ENCODE peak calls at places on chromosomes 1 and 21, in seven cellular contexts. One of them, this sample, is unnamed.
A peak's percentile ranks its signal among the peaks of the same experiment; 100 is the strongest.

GRCh38 chr1:30645807-30646206 is 77.6 kb downstream of the MATN1 start:
- DNase-seq in skeletal muscle cell: no peak
- DNase-seq in fibroblast of pulmonary artery: no peak
- DNase-seq in cardiac fibroblast: peak; percentile 51
- DNase-seq in OCI-LY7: no peak
- DNase-seq in fibroblast of lung: no peak
- DNase-seq in BJ: no peak
- DNase-seq in this sample: peak; percentile 10

GRCh38 chr1:207672525-207673130 is 27.7 kb downstream of the CR1L start:
- DNase-seq in fibroblast of pulmonary artery: peak; percentile 37
- DNase-seq in BJ: no peak
- DNase-seq in OCI-LY7: peak; percentile 31
- DNase-seq in skeletal muscle cell: peak; percentile 9
- DNase-seq in cardiac fibroblast: peak; percentile 55
- DNase-seq in fibroblast of lung: peak; percentile 57
- DNase-seq in this sample: no peak

GRCh38 chr1:31699341-31699891 is 4.4 kb downstream of the COL16A1 start:
- DNase-seq in OCI-LY7: peak; percentile 24
- DNase-seq in fibroblast of lung: no peak
- DNase-seq in BJ: no peak
- DNase-seq in skeletal muscle cell: no peak
- DNase-seq in fibroblast of pulmonary artery: no peak
- DNase-seq in cardiac fibroblast: no peak
- DNase-seq in this sample: no peak

GRCh38 chr1:67053535-67053784 is 488 bp downstream of the SLC35D1 start:
- DNase-seq in BJ: no peak
- DNase-seq in OCI-LY7: no peak
- DNase-seq in skeletal muscle cell: no peak
- DNase-seq in fibroblast of lung: no peak
- DNase-seq in cardiac fibroblast: no peak
- DNase-seq in fibroblast of pulmonary artery: no peak
- DNase-seq in this sample: no peak

GRCh38 chr1:182003953-182004586 is 57.4 kb downstream of the ZNF648 start:
- DNase-seq in skeletal muscle cell: no peak
- DNase-seq in fibroblast of pulmonary artery: no peak
- DNase-seq in fibroblast of lung: no peak
- DNase-seq in BJ: no peak
- DNase-seq in OCI-LY7: no peak
- DNase-seq in cardiac fibroblast: no peak
- DNase-seq in this sample: no peak

GRCh38 chr1:44696789-44697188 is 22.3 kb downstream of the ARMH1 start:
- DNase-seq in OCI-LY7: peak; percentile 73
- DNase-seq in BJ: no peak
- DNase-seq in fibroblast of pulmonary artery: no peak
- DNase-seq in fibroblast of lung: no peak
- DNase-seq in cardiac fibroblast: no peak
- DNase-seq in skeletal muscle cell: no peak
- DNase-seq in this sample: no peak

GRCh38 chr21:35995522-35996088 is 64.7 kb downstream of the SETD4 start:
- DNase-seq in cardiac fibroblast: no peak
- DNase-seq in fibroblast of lung: no peak
- DNase-seq in fibroblast of pulmonary artery: no peak
- DNase-seq in BJ: no peak
- DNase-seq in OCI-LY7: no peak
- DNase-seq in skeletal muscle cell: no peak
- DNase-seq in this sample: no peak

GRCh38 chr1:2494323-2494693 is 18.2 kb downstream of the PLCH2 start:
- DNase-seq in fibroblast of pulmonary artery: peak; percentile 24
- DNase-seq in cardiac fibroblast: peak; percentile 46
- DNase-seq in OCI-LY7: peak; percentile 43
- DNase-seq in fibroblast of lung: peak; percentile 52
- DNase-seq in BJ: peak; percentile 71
- DNase-seq in skeletal muscle cell: peak; percentile 63
- DNase-seq in this sample: peak; percentile 6

GRCh38 chr1:24830680-24831272 is 85.5 kb downstream of the CLIC4 start:
- DNase-seq in fibroblast of lung: peak; percentile 89
- DNase-seq in skeletal muscle cell: peak; percentile 39
- DNase-seq in OCI-LY7: peak; percentile 69
- DNase-seq in cardiac fibroblast: peak; percentile 84
- DNase-seq in fibroblast of pulmonary artery: peak; percentile 89
- DNase-seq in BJ: peak; percentile 20
- DNase-seq in this sample: peak; percentile 16

GRCh38 chr1:89542345-89542744 is 17.7 kb downstream of the LRRC8B start:
- DNase-seq in OCI-LY7: no peak
- DNase-seq in BJ: no peak
- DNase-seq in cardiac fibroblast: no peak
- DNase-seq in fibroblast of lung: no peak
- DNase-seq in fibroblast of pulmonary artery: no peak
- DNase-seq in skeletal muscle cell: no peak
- DNase-seq in this sample: no peak

GRCh38 chr1:211895126-211895759 is 64.7 kb upstream of the LPGAT1 start:
- DNase-seq in OCI-LY7: no peak
- DNase-seq in BJ: no peak
- DNase-seq in skeletal muscle cell: no peak
- DNase-seq in cardiac fibroblast: no peak
- DNase-seq in fibroblast of pulmonary artery: no peak
- DNase-seq in fibroblast of lung: no peak
- DNase-seq in this sample: no peak

GRCh38 chr1:183198463-183198862 is 12.4 kb downstream of the LAMC2 start:
- DNase-seq in skeletal muscle cell: peak; percentile 91
- DNase-seq in fibroblast of pulmonary artery: peak; percentile 91
- DNase-seq in BJ: no peak
- DNase-seq in OCI-LY7: no peak
- DNase-seq in cardiac fibroblast: peak; percentile 86
- DNase-seq in fibroblast of lung: peak; percentile 48
- DNase-seq in this sample: peak; percentile 91

GRCh38 chr1:210237514-210237913 is 4.9 kb downstream of the SERTAD4 start:
- DNase-seq in fibroblast of lung: peak; percentile 57
- DNase-seq in cardiac fibroblast: peak; percentile 17
- DNase-seq in skeletal muscle cell: no peak
- DNase-seq in OCI-LY7: no peak
- DNase-seq in fibroblast of pulmonary artery: peak; percentile 31
- DNase-seq in BJ: no peak
- DNase-seq in this sample: no peak

GRCh38 chr1:160742428-160743127 is 3.5 kb downstream of the SLAMF7 start:
- DNase-seq in fibroblast of lung: no peak
- DNase-seq in cardiac fibroblast: no peak
- DNase-seq in OCI-LY7: no peak
- DNase-seq in fibroblast of pulmonary artery: no peak
- DNase-seq in BJ: no peak
- DNase-seq in skeletal muscle cell: no peak
- DNase-seq in this sample: no peak

GRCh38 chr1:91699339-91699970 is 186.5 kb downstream of the TGFBR3 start:
- DNase-seq in BJ: peak; percentile 83
- DNase-seq in fibroblast of lung: peak; percentile 74
- DNase-seq in fibroblast of pulmonary artery: peak; percentile 65
- DNase-seq in skeletal muscle cell: peak; percentile 70
- DNase-seq in cardiac fibroblast: peak; percentile 89
- DNase-seq in OCI-LY7: no peak
- DNase-seq in this sample: no peak

GRCh38 chr1:169711469-169712308 is at the start of gene SELL:
- DNase-seq in fibroblast of lung: peak; percentile 72
- DNase-seq in skeletal muscle cell: peak; percentile 22
- DNase-seq in cardiac fibroblast: peak; percentile 86
- DNase-seq in OCI-LY7: peak; percentile 83
- DNase-seq in BJ: peak; percentile 3
- DNase-seq in fibroblast of pulmonary artery: peak; percentile 91
- DNase-seq in this sample: peak; percentile 37

GRCh38 chr1:221816899-221817298 is 75.0 kb upstream of the DUSP10 start:
- DNase-seq in skeletal muscle cell: peak; percentile 93
- DNase-seq in fibroblast of lung: peak; percentile 82
- DNase-seq in OCI-LY7: no peak
- DNase-seq in BJ: peak; percentile 83
- DNase-seq in cardiac fibroblast: peak; percentile 94
- DNase-seq in fibroblast of pulmonary artery: peak; percentile 69
- DNase-seq in this sample: peak; percentile 97

GRCh38 chr1:156692958-156693857 is 12.2 kb downstream of the CRABP2 start:
- DNase-seq in fibroblast of lung: no peak
- DNase-seq in OCI-LY7: peak; percentile 55
- DNase-seq in skeletal muscle cell: no peak
- DNase-seq in cardiac fibroblast: no peak
- DNase-seq in BJ: no peak
- DNase-seq in fibroblast of pulmonary artery: no peak
- DNase-seq in this sample: no peak

GRCh38 chr1:224203243-224204016 is 20.4 kb downstream of the DEGS1 start:
- DNase-seq in BJ: peak; percentile 56
- DNase-seq in skeletal muscle cell: peak; percentile 44
- DNase-seq in cardiac fibroblast: peak; percentile 32
- DNase-seq in fibroblast of pulmonary artery: peak; percentile 29
- DNase-seq in OCI-LY7: peak; percentile 73
- DNase-seq in fibroblast of lung: peak; percentile 79
- DNase-seq in this sample: peak; percentile 91

GRCh38 chr1:100612540-100612939 is 74.6 kb downstream of the GPR88 start:
- DNase-seq in BJ: no peak
- DNase-seq in OCI-LY7: no peak
- DNase-seq in fibroblast of pulmonary artery: no peak
- DNase-seq in fibroblast of lung: no peak
- DNase-seq in cardiac fibroblast: no peak
- DNase-seq in skeletal muscle cell: no peak
- DNase-seq in this sample: no peak

GRCh38 chr1:100616121-100616621 is 78.2 kb downstream of the GPR88 start:
- DNase-seq in fibroblast of lung: no peak
- DNase-seq in fibroblast of pulmonary artery: no peak
- DNase-seq in cardiac fibroblast: no peak
- DNase-seq in skeletal muscle cell: no peak
- DNase-seq in BJ: no peak
- DNase-seq in OCI-LY7: no peak
- DNase-seq in this sample: no peak

GRCh38 chr1:100615686-100616085 is 77.7 kb downstream of the GPR88 start:
- DNase-seq in cardiac fibroblast: no peak
- DNase-seq in fibroblast of pulmonary artery: no peak
- DNase-seq in skeletal muscle cell: no peak
- DNase-seq in BJ: no peak
- DNase-seq in OCI-LY7: no peak
- DNase-seq in fibroblast of lung: no peak
- DNase-seq in this sample: no peak

GRCh38 chr1:100614570-100614969 is 76.6 kb downstream of the GPR88 start:
- DNase-seq in BJ: no peak
- DNase-seq in OCI-LY7: no peak
- DNase-seq in cardiac fibroblast: no peak
- DNase-seq in skeletal muscle cell: no peak
- DNase-seq in fibroblast of pulmonary artery: no peak
- DNase-seq in fibroblast of lung: no peak
- DNase-seq in this sample: no peak

GRCh38 chr1:100613817-100614559 is 76.0 kb downstream of the GPR88 start:
- DNase-seq in fibroblast of pulmonary artery: no peak
- DNase-seq in cardiac fibroblast: no peak
- DNase-seq in skeletal muscle cell: no peak
- DNase-seq in BJ: no peak
- DNase-seq in OCI-LY7: no peak
- DNase-seq in fibroblast of lung: no peak
- DNase-seq in this sample: no peak
- H3K4me3 ChIP-seq in fibroblast of pulmonary artery: no peak overlapping the region
- H3K4me3 ChIP-seq in cardiac fibroblast: no peak overlapping the region
- H3K4me3 ChIP-seq in skeletal muscle cell: no peak overlapping the region
- H3K4me3 ChIP-seq in BJ: no peak overlapping the region
- H3K4me3 ChIP-seq in OCI-LY7: no peak overlapping the region
- H3K4me3 ChIP-seq in fibroblast of lung: no peak overlapping the region
- H3K4me3 ChIP-seq in this sample: no peak overlapping the region

GRCh38 chr1:165353731-165354671 is 2.5 kb downstream of the LMX1A start:
- DNase-seq in fibroblast of lung: no peak
- DNase-seq in cardiac fibroblast: no peak
- DNase-seq in BJ: no peak
- DNase-seq in fibroblast of pulmonary artery: no peak
- DNase-seq in OCI-LY7: no peak
- DNase-seq in skeletal muscle cell: no peak
- DNase-seq in this sample: no peak

GRCh38 chr1:165356876-165357275 is 361 bp upstream of the LMX1A start:
- DNase-seq in OCI-LY7: no peak
- DNase-seq in cardiac fibroblast: no peak
- DNase-seq in fibroblast of lung: no peak
- DNase-seq in fibroblast of pulmonary artery: no peak
- DNase-seq in BJ: no peak
- DNase-seq in skeletal muscle cell: no peak
- DNase-seq in this sample: no peak

GRCh38 chr1:165354739-165355138 is 1.8 kb downstream of the LMX1A start:
- DNase-seq in BJ: no peak
- DNase-seq in cardiac fibroblast: no peak
- DNase-seq in fibroblast of lung: no peak
- DNase-seq in fibroblast of pulmonary artery: no peak
- DNase-seq in skeletal muscle cell: no peak
- DNase-seq in OCI-LY7: no peak
- DNase-seq in this sample: no peak

GRCh38 chr1:165355977-165356811 is at the start of gene LMX1A:
- DNase-seq in OCI-LY7: no peak
- DNase-seq in fibroblast of lung: no peak
- DNase-seq in skeletal muscle cell: no peak
- DNase-seq in BJ: no peak
- DNase-seq in cardiac fibroblast: no peak
- DNase-seq in fibroblast of pulmonary artery: no peak
- DNase-seq in this sample: no peak

GRCh38 chr1:165355221-165355976 is 1.1 kb downstream of the LMX1A start:
- DNase-seq in fibroblast of lung: no peak
- DNase-seq in skeletal muscle cell: no peak
- DNase-seq in fibroblast of pulmonary artery: no peak
- DNase-seq in OCI-LY7: no peak
- DNase-seq in BJ: no peak
- DNase-seq in cardiac fibroblast: no peak
- DNase-seq in this sample: no peak
- H3K4me3 ChIP-seq in fibroblast of lung: no peak overlapping the region
- H3K4me3 ChIP-seq in skeletal muscle cell: no peak overlapping the region
- H3K4me3 ChIP-seq in fibroblast of pulmonary artery: no peak overlapping the region
- H3K4me3 ChIP-seq in OCI-LY7: no peak overlapping the region
- H3K4me3 ChIP-seq in BJ: no peak overlapping the region
- H3K4me3 ChIP-seq in cardiac fibroblast: no peak overlapping the region
- H3K4me3 ChIP-seq in this sample: no peak overlapping the region

GRCh38 chr1:69930396-69930795 is 275.0 kb downstream of the LRRC40 start:
- DNase-seq in BJ: no peak
- DNase-seq in skeletal muscle cell: no peak
- DNase-seq in fibroblast of lung: peak; percentile 40
- DNase-seq in cardiac fibroblast: no peak
- DNase-seq in fibroblast of pulmonary artery: no peak
- DNase-seq in OCI-LY7: no peak
- DNase-seq in this sample: no peak

GRCh38 chr1:69929278-69930057 is 275.9 kb downstream of the LRRC40 start:
- DNase-seq in OCI-LY7: no peak
- DNase-seq in cardiac fibroblast: peak; percentile 67
- DNase-seq in BJ: no peak
- DNase-seq in fibroblast of pulmonary artery: peak; percentile 72
- DNase-seq in fibroblast of lung: peak; percentile 48
- DNase-seq in skeletal muscle cell: peak; percentile 22
- DNase-seq in this sample: no peak

DNA sequence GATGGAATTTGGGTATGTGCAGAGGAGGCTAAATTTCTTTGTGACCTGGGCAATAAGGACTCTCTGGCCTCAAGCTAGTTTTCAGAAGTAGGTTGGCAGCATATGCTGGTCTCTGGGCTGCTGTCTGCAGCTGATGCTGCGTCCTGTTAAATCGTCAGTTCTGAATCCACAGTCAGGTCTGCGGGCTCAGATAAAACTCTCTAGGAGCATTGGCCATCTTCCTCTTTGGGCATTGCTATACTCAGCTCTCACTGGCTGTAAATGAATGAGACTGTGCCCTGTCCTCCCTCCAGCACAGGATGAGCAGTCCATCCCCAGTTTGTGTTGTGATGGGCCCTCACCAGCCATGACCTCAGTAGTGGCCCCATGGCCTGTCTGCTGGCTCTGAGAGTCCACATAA is 272.6 kb downstream of the LRRC40 start:
- DNase-seq in fibroblast of lung: no peak
- DNase-seq in fibroblast of pulmonary artery: no peak
- DNase-seq in BJ: no peak
- DNase-seq in cardiac fibroblast: no peak
- DNase-seq in skeletal muscle cell: no peak
- DNase-seq in OCI-LY7: no peak
- DNase-seq in this sample: no peak
- H3K4me3 ChIP-seq in fibroblast of lung: no peak overlapping the region
- H3K4me3 ChIP-seq in fibroblast of pulmonary artery: no peak overlapping the region
- H3K4me3 ChIP-seq in BJ: no peak overlapping the region
- H3K4me3 ChIP-seq in cardiac fibroblast: no peak overlapping the region
- H3K4me3 ChIP-seq in skeletal muscle cell: no peak overlapping the region
- H3K4me3 ChIP-seq in OCI-LY7: no peak overlapping the region
- H3K4me3 ChIP-seq in this sample: no peak overlapping the region

GRCh38 chr1:121519042-121519755 is 334.4 kb downstream of the SRGAP2C start:
- DNase-seq in OCI-LY7: peak; percentile 94
- DNase-seq in fibroblast of pulmonary artery: no peak
- DNase-seq in fibroblast of lung: peak; percentile 5
- DNase-seq in BJ: no peak
- DNase-seq in skeletal muscle cell: no peak
- DNase-seq in cardiac fibroblast: peak; percentile 11
- DNase-seq in this sample: no peak
- H3K4me3 ChIP-seq in OCI-LY7: peak overlapping the region; percentile 71
- H3K4me3 ChIP-seq in fibroblast of pulmonary artery: peak overlapping the region; percentile 34
- H3K4me3 ChIP-seq in fibroblast of lung: peak overlapping the region; percentile 34
- H3K4me3 ChIP-seq in BJ: peak overlapping the region; percentile 16
- H3K4me3 ChIP-seq in skeletal muscle cell: peak overlapping the region; percentile 53
- H3K4me3 ChIP-seq in cardiac fibroblast: peak overlapping the region; percentile 51
- H3K4me3 ChIP-seq in this sample: peak overlapping the region; percentile 73